ENCODE peak calls at places on chromosomes 12 and 14, in ten cellular contexts. A is hepatocyte, U is endothelial cell, E is left ventricle myocardium inferior, D is heart right ventricle, T is cardiac muscle cell, C is OCI-LY7, M is BJ, K is pancreas, B is fibroblast of pulmonary artery. N is an unnamed sample.

GRCh38 chr14:59771577-59771976 is 99.0 kb downstream of the RTN1 start:
- DNase-seq in D (no peak), M (no peak), U (no peak), C (no peak), E (no peak), B (peak), K (no peak), T (peak), A (no peak), N (no peak)

GRCh38 chr14:102019141-102019540 is 54.8 kb downstream of the DYNC1H1 start:
- DNase-seq in T (no peak), D (no peak), A (no peak), M (no peak), C (no peak), K (no peak), U (no peak), E (no peak), B (no peak), N (no peak)

GRCh38 chr14:22882529-22883190 is 362 bp upstream of the REM2 start:
- DNase-seq in M (no peak), A (peak), D (no peak), U (peak), B (peak), K (no peak), E (no peak), T (peak), C (peak), N (no peak)

GRCh38 chr14:33932526-33933292 is 18.2 kb downstream of the EGLN3 start:
- DNase-seq in K (no peak), D (no peak), A (no peak), U (no peak), M (no peak), B (peak), T (peak), C (no peak), E (no peak), N (no peak)

GRCh38 chr14:91417134-91417982 is at the start of gene CCDC88C:
- DNase-seq in T (no peak), U (peak), B (no peak), E (peak), D (peak), K (peak), A (peak), M (no peak), C (peak), N (no peak)

GRCh38 chr12:93137656-93138612 is 208.8 kb upstream of the EEA1 start:
- DNase-seq in E (no peak), B (peak), M (peak), D (no peak), K (no peak), A (peak), T (peak), U (no peak), C (no peak), N (no peak)

GRCh38 chr12:22533155-22533554 is 11.2 kb downstream of the C2CD5 start:
- DNase-seq in A (no peak), B (no peak), K (no peak), C (no peak), M (no peak), U (no peak), E (no peak), T (no peak), D (no peak), N (no peak)

GRCh38 chr14:72104011-72104613 is 171.9 kb downstream of the RGS6 start:
- DNase-seq in M (no peak), E (no peak), A (peak), D (peak), B (no peak), U (peak), C (peak), K (peak), T (no peak), N (no peak)

GRCh38 chr12:13784504-13784903 is 196.9 kb downstream of the GRIN2B start:
- DNase-seq in A (no peak), D (no peak), E (peak), M (no peak), C (no peak), B (peak), K (no peak), T (peak), U (no peak), N (no peak)

GRCh38 chr12:68342966-68343365 is 10.8 kb upstream of the MDM1 start:
- DNase-seq in A (no peak), B (no peak), E (no peak), C (no peak), U (no peak), T (no peak), M (no peak), D (no peak), K (no peak), N (no peak)

GRCh38 chr14:77045570-77045890 is 17.0 kb upstream of the IRF2BPL start:
- DNase-seq in A (no peak), B (no peak), D (no peak), C (no peak), K (no peak), U (no peak), E (no peak), T (no peak), M (no peak), N (no peak)

GRCh38 chr14:64788706-64789105 is 84.5 kb downstream of the PLEKHG3 start:
- DNase-seq in B (peak), D (no peak), K (no peak), E (no peak), C (no peak), M (peak), A (peak), U (no peak), T (peak), N (no peak)

GRCh38 chr12:121494093-121494787 is 86.6 kb downstream of the KDM2B start:
- DNase-seq in D (peak), T (peak), U (peak), M (no peak), E (peak), C (peak), K (peak), B (peak), A (peak), N (no peak)

GRCh38 chr14:76950043-76951020 is 78.2 kb downstream of the IRF2BPL start:
- DNase-seq in C (no peak), K (no peak), B (peak), E (no peak), A (no peak), D (no peak), T (peak), U (no peak), M (no peak), N (no peak)

GRCh38 chr12:7934560-7935463 is 1.2 kb downstream of the SLC2A3 start:
- DNase-seq in U (no peak), B (no peak), M (no peak), K (no peak), D (no peak), A (no peak), C (no peak), T (no peak), E (no peak), N (no peak)

GRCh38 chr12:19440019-19440858 is 947 bp downstream of the AEBP2 start:
- DNase-seq in E (peak), A (peak), B (peak), T (peak), C (peak), U (peak), D (peak), M (no peak), K (peak), N (peak)

GRCh38 chr14:71115306-71115705 is 208.0 kb downstream of the PCNX1 start:
- DNase-seq in B (no peak), A (no peak), D (no peak), U (no peak), E (no peak), K (no peak), C (no peak), T (no peak), M (no peak), N (no peak)

GRCh38 chr12:64528616-64529015 is 76.7 kb downstream of the TBK1 start:
- DNase-seq in U (no peak), A (no peak), B (no peak), E (no peak), C (no peak), K (no peak), M (no peak), T (no peak), D (no peak), N (no peak)

GRCh38 chr14:65224799-65225198 is 122.5 kb upstream of the MAX start:
- DNase-seq in D (no peak), B (peak), E (no peak), M (no peak), A (no peak), K (peak), U (no peak), T (peak), C (no peak), N (no peak)

GRCh38 chr12:29414368-29414767 is 33.4 kb upstream of the ERGIC2 start:
- DNase-seq in U (no peak), M (no peak), T (no peak), B (peak), D (no peak), E (no peak), C (no peak), K (no peak), A (no peak), N (no peak)

GRCh38 chr14:55336161-55336560 is 64.9 kb downstream of the FBXO34 start:
- DNase-seq in E (no peak), C (no peak), M (no peak), D (no peak), K (no peak), U (no peak), T (peak), A (no peak), B (no peak), N (no peak)

GRCh38 chr12:42474391-42474790 is 115.2 kb downstream of the PRICKLE1 start:
- DNase-seq in U (no peak), T (peak), M (peak), B (peak), C (no peak), A (no peak), K (no peak), D (no peak), E (no peak), N (no peak)

GRCh38 chr14:69152181-69152943 is 557 bp downstream of the DCAF5 start:
- DNase-seq in B (peak), E (no peak), D (peak), U (peak), C (peak), M (no peak), K (no peak), A (peak), T (peak), N (no peak)

GRCh38 chr12:123971449-123971769 is 1.2 kb downstream of the CCDC92 start:
- DNase-seq in D (no peak), C (no peak), U (no peak), A (no peak), E (no peak), T (no peak), M (no peak), B (no peak), K (no peak), N (no peak)

GRCh38 chr14:99203801-99204200 is 68.2 kb downstream of the BCL11B start:
- DNase-seq in D (no peak), T (no peak), B (no peak), U (no peak), A (no peak), K (no peak), M (no peak), E (no peak), C (no peak), N (no peak)

GRCh38 chr12:7395950-7396349 is 48.0 kb downstream of the CD163L1 start:
- DNase-seq in M (no peak), U (no peak), C (no peak), B (no peak), K (no peak), E (no peak), A (no peak), D (no peak), T (no peak), N (no peak)

GRCh38 chr14:74437654-74438053 is 11.6 kb upstream of the SYNDIG1L start:
- DNase-seq in E (no peak), D (no peak), M (no peak), K (no peak), C (no peak), A (no peak), U (peak), B (peak), T (peak), N (no peak)

GRCh38 chr12:15208871-15209656 is 12.2 kb downstream of the RERG start:
- DNase-seq in K (no peak), D (no peak), C (no peak), A (no peak), U (no peak), T (peak), B (peak), M (no peak), E (no peak), N (no peak)

GRCh38 chr14:100979780-100980179 is 76.3 kb upstream of the RTL1 start:
- DNase-seq in E (no peak), M (peak), A (no peak), B (peak), K (no peak), C (no peak), U (no peak), T (peak), D (no peak), N (no peak)

GRCh38 chr14:103728721-103729120 is 13.1 kb downstream of the ZFYVE21 start:
- DNase-seq in A (no peak), E (no peak), C (no peak), U (no peak), T (no peak), B (no peak), K (no peak), M (no peak), D (no peak), N (no peak)

GRCh38 chr12:40106655-40107054 is 774 bp upstream of the SLC2A13 start:
- DNase-seq in T (no peak), K (no peak), C (no peak), M (no peak), U (no peak), B (no peak), A (no peak), D (no peak), E (no peak), N (no peak)

GRCh38 chr12:128752386-128752785 is 71.4 kb downstream of the SLC15A4 start:
- DNase-seq in D (no peak), B (no peak), M (no peak), K (no peak), E (no peak), T (no peak), C (no peak), A (no peak), U (no peak), N (no peak)

GRCh38 chr12:128747441-128747840 is 76.3 kb downstream of the SLC15A4 start:
- DNase-seq in A (no peak), K (no peak), T (no peak), D (no peak), U (no peak), M (no peak), E (no peak), B (no peak), C (no peak), N (no peak)

GRCh38 chr12:128755565-128755964 is 68.2 kb downstream of the SLC15A4 start:
- DNase-seq in C (no peak), B (no peak), T (no peak), K (no peak), E (no peak), M (no peak), D (no peak), A (no peak), U (no peak), N (no peak)

GRCh38 chr12:128754275-128754674 is 69.5 kb downstream of the SLC15A4 start:
- DNase-seq in D (no peak), A (no peak), U (no peak), B (no peak), K (no peak), E (no peak), C (no peak), T (no peak), M (no peak), N (no peak)

DNA sequence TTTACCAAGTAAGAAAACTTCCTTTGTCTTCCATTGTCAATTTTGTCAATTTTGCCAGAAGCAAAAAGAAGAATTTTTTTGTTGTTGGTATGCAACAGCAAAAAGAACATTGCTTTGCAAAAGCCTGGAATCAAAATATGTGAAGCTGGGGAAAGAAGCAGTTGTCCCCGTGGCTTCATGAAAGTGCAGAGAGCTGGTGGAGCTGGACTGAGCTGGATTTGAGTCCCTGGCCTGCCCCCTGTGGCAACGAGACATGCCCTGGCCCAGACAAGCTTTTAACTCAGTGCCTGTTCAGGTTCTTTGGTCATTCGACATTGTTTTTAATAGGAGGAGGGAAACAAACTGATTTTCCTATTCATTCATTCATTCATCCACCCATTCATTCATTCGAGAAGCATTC is 70.3 kb downstream of the SLC15A4 start:
- DNase-seq in C (no peak), E (no peak), T (no peak), U (no peak), M (no peak), B (no peak), D (no peak), A (no peak), K (no peak), N (no peak)
- TF ChIP-seq CTCF in C (no peak), E (no peak), T (no peak), U (no peak), M (no peak), B (no peak), D (no peak), A (no peak), K (no peak), N (no peak)

GRCh38 chr12:75683220-75683619 is 171.8 kb upstream of the KRR1 start:
- DNase-seq in K (no peak), D (no peak), E (no peak), B (no peak), U (no peak), M (no peak), C (no peak), A (no peak), T (no peak), N (no peak)
- TF ChIP-seq CTCF in K (no peak), D (no peak), E (no peak), B (no peak), U (no peak), M (no peak), C (no peak), A (no peak), T (no peak), N (no peak)

GRCh38 chr14:25033358-25033757 is 16.6 kb downstream of the STXBP6 start:
- DNase-seq in B (no peak), U (no peak), A (no peak), K (no peak), D (no peak), T (no peak), M (no peak), E (no peak), C (no peak), N (no peak)

GRCh38 chr14:25037032-25037431 is 12.9 kb downstream of the STXBP6 start:
- DNase-seq in M (no peak), B (no peak), U (no peak), A (no peak), C (no peak), K (no peak), D (no peak), T (no peak), E (no peak), N (no peak)

GRCh38 chr14:25034803-25035681 is 14.9 kb downstream of the STXBP6 start:
- DNase-seq in U (no peak), E (no peak), B (no peak), D (no peak), M (no peak), K (no peak), T (no peak), C (no peak), A (peak), N (no peak)

GRCh38 chr14:25026476-25027137 is 23.3 kb downstream of the STXBP6 start:
- DNase-seq in C (no peak), D (no peak), K (no peak), M (no peak), U (no peak), A (no peak), E (no peak), T (no peak), B (no peak), N (no peak)

DNA sequence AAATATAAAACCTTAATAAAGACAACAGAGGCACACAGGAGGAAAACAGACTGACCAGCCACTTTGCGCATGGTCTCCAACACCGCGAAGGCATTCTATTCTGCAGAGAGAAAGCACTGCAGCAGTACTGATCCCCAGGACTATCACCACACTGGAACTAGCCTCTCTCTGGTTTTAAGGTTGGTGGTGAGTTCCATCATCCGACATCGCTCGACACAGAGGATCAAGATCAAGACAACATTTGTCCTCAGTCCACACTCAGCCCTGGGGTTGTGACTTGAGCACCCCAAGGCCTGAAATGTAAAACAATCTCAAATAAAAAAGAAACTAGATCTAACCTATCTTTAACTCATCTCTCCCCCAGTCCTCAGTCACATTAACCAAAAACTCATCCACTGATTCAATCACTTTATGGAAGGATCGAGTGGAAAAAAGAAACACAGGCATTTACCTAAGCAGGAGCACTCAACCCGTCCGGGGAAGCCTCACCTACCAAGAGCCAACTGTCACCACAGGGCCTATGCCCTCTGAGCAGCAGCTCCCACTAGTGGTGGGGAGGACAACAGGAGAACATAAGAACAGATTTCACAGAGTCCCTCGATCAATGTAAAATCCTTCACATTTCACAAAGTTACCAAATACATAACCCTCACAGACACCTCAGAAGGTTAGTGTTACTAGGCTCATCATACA is 17.7 kb downstream of the STXBP6 start:
- DNase-seq in D (no peak), K (no peak), B (no peak), U (no peak), C (peak), A (no peak), M (no peak), T (no peak), E (no peak), N (no peak)
- TF ChIP-seq CTCF in D (no peak), K (no peak), B (peak), U (no peak), C (peak), A (peak), M (peak), T (peak), E (peak), N (peak)

GRCh38 chr12:2797721-2798418 is 3.1 kb downstream of the FKBP4 start:
- DNase-seq in B (peak), D (peak), C (no peak), T (peak), M (no peak), E (peak), A (no peak), U (no peak), K (peak), N (no peak)
- TF ChIP-seq CTCF in B (peak), D (peak), C (peak), T (peak), M (peak), E (peak), A (no peak), U (no peak), K (no peak), N (no peak)

GRCh38 chr14:85958069-85958468 is 428.1 kb downstream of the FLRT2 start:
- DNase-seq in T (no peak), U (no peak), E (no peak), K (no peak), C (no peak), D (no peak), B (no peak), A (no peak), M (no peak), N (no peak)
- TF ChIP-seq CTCF in T (no peak), U (no peak), E (no peak), K (no peak), C (peak), D (no peak), B (no peak), A (no peak), M (no peak), N (no peak)